ENCODE peak calls at places on chromosomes 4 and X, in four cellular contexts. T is IMR-90, V is stomach, U is dorsolateral prefrontal cortex. K is an unnamed sample.
A peak's percentile ranks its signal among the peaks of the same experiment; 100 is the strongest.

GRCh38 chr4:172899861-172900260 is 268.8 kb upstream of the GALNT7 start:
- DNase-seq in T (no peak), U (no peak), V (no peak), K (no peak)

GRCh38 chr4:3687538-3687937 is 78.6 kb upstream of the ADRA2C start:
- DNase-seq in U (no peak), V (no peak), T (no peak), K (no peak)

GRCh38 chrX:74251006-74251930 is 52.7 kb upstream of the ZCCHC13 start:
- DNase-seq in T (peak; percentile 68), V (no peak), U (no peak), K (no peak)

GRCh38 chr4:73859614-73860088 is 6.6 kb downstream of the PF4V1 start:
- DNase-seq in T (peak; percentile 88), U (no peak), V (no peak), K (no peak)

GRCh38 chrX:131633285-131633917 is 89.5 kb downstream of the OR13H1 start:
- DNase-seq in V (peak; percentile 58), U (peak; percentile 21), T (peak; percentile 41), K (no peak)

GRCh38 chrX:112785323-112785722 is 55.3 kb downstream of the AMOT start:
- DNase-seq in T (no peak), V (no peak), U (no peak), K (no peak)

GRCh38 chrX:68997461-68997860 is 167.8 kb downstream of the PJA1 start:
- DNase-seq in T (peak; percentile 22), U (no peak), V (no peak), K (no peak)

GRCh38 chr4:184387351-184387750 is 87.0 kb downstream of the IRF2 start:
- DNase-seq in V (no peak), T (no peak), U (no peak), K (no peak)

GRCh38 chr4:153010137-153010536 is 74.0 kb downstream of the FHDC1 start:
- DNase-seq in V (no peak), U (no peak), T (no peak), K (no peak)

GRCh38 chr4:55169352-55169959 is 44.1 kb upstream of the KDR start:
- DNase-seq in U (no peak), V (peak; percentile 28), T (peak; percentile 50), K (no peak)

GRCh38 chr4:179352221-179352620 is 1910.0 kb upstream of the AGA start:
- DNase-seq in U (no peak), V (no peak), T (no peak), K (no peak)

GRCh38 chr4:81833596-81833995 is 361.9 kb upstream of the RASGEF1B start:
- DNase-seq in V (no peak), T (no peak), U (no peak), K (no peak)

GRCh38 chr4:111631157-111631999 is 513.9 kb upstream of the FAM241A start:
- DNase-seq in T (peak; percentile 37), V (no peak), U (no peak), K (no peak)

GRCh38 chr4:46856347-46856746 is 52.7 kb downstream of the COX7B2 start:
- DNase-seq in T (peak; percentile 10), U (no peak), V (no peak), K (no peak)

GRCh38 chr4:187814737-187815465 is 180.7 kb upstream of the ZFP42 start:
- DNase-seq in V (no peak), U (no peak), T (peak; percentile 23), K (no peak)

GRCh38 chr4:85964298-85964697 is 395.6 kb downstream of the MAPK10 start:
- DNase-seq in T (no peak), V (no peak), U (no peak), K (no peak)

GRCh38 chr4:53192496-53192895 is 173.4 kb downstream of the SCFD2 start:
- DNase-seq in V (no peak), U (no peak), T (peak; percentile 40), K (no peak)

GRCh38 chrX:143437439-143437838 is 79.8 kb downstream of the SPANXN3 start:
- DNase-seq in U (no peak), V (no peak), T (no peak), K (no peak)

GRCh38 chrX:103919336-103919682 is 43.1 kb upstream of the TMSB15B start:
- DNase-seq in V (no peak), U (no peak), T (peak; percentile 51), K (no peak)

GRCh38 chrX:18076434-18076833 is 144.3 kb downstream of the BEND2 start:
- DNase-seq in T (no peak), V (no peak), U (no peak), K (no peak)

GRCh38 chr4:8647626-8648025 is 55.1 kb downstream of the CPZ start:
- DNase-seq in T (no peak), U (no peak), V (peak; percentile 17), K (no peak)

GRCh38 chrX:154049209-154050112 is 29.8 kb upstream of the IRAK1 start:
- DNase-seq in V (peak; percentile 39), U (no peak), T (no peak), K (no peak)

GRCh38 chr4:52096048-52096447 is 44.9 kb downstream of the SPATA18 start:
- DNase-seq in T (peak; percentile 37), U (no peak), V (no peak), K (no peak)

GRCh38 chr4:47839259-47839658 is 1.4 kb upstream of the CORIN start:
- DNase-seq in U (no peak), V (no peak), T (peak; percentile 62), K (no peak)

GRCh38 chrX:11579856-11580595 is 85.7 kb downstream of the ARHGAP6 start:
- DNase-seq in V (no peak), U (no peak), T (no peak), K (no peak)

GRCh38 chrX:24014388-24015018 is 12.5 kb downstream of the KLHL15 start:
- DNase-seq in U (no peak), T (peak; percentile 9), V (no peak), K (no peak)

GRCh38 chr4:150591284-150591874 is 9.4 kb downstream of the MAB21L2 start:
- DNase-seq in T (no peak), U (no peak), V (no peak), K (no peak)

GRCh38 chr4:41613782-41614181 is 75.8 kb downstream of the LIMCH1 start:
- DNase-seq in U (no peak), T (no peak), V (no peak), K (no peak)

GRCh38 chrX:121179972-121180371 is 132.6 kb downstream of the GLUD2 start:
- DNase-seq in U (no peak), V (no peak), T (no peak), K (no peak)

GRCh38 chr4:177687117-177687516 is 244.9 kb upstream of the AGA start:
- DNase-seq in V (no peak), U (no peak), T (no peak), K (no peak)

GRCh38 chr4:7206856-7207567 is 14.7 kb downstream of the SORCS2 start:
- DNase-seq in V (peak; percentile 64), T (peak; percentile 90), U (peak; percentile 57), K (no peak)

GRCh38 chrX:50180073-50180940 is 20.5 kb downstream of the AKAP4 start:
- DNase-seq in T (no peak), U (no peak), V (no peak), K (no peak)

GRCh38 chr4:11774346-11774745 is 345.7 kb upstream of the HS3ST1 start:
- DNase-seq in U (no peak), V (no peak), T (no peak), K (no peak)

GRCh38 chrX:47145408-47146120 is 543 bp downstream of the RBM10 start:
- DNase-seq in T (no peak), U (no peak), V (no peak), K (no peak)

GRCh38 chrX:153375571-153375970 is 25.6 kb downstream of the PNMA6E start:
- DNase-seq in U (no peak), V (no peak), T (no peak), K (no peak)

GRCh38 chrX:29090811-29091210 is 503.6 kb downstream of the IL1RAPL1 start:
- DNase-seq in V (no peak), U (no peak), T (peak; percentile 29), K (no peak)

GRCh38 chr4:6873792-6874461 is 35.7 kb upstream of the TBC1D14 start:
- DNase-seq in U (peak; percentile 75), V (peak; percentile 82), T (peak; percentile 62), K (no peak)

GRCh38 chr4:158808399-158808798 is 39.6 kb downstream of the FNIP2 start:
- DNase-seq in T (no peak), U (no peak), V (no peak), K (no peak)
- H3K27ac ChIP-seq in T (no peak overlapping the region), U (peak overlapping the region; percentile 24), V (no peak overlapping the region), K (no peak overlapping the region)

GRCh38 chr4:18980516-18981233 is 959.1 kb upstream of the LCORL start:
- DNase-seq in U (no peak), V (no peak), T (no peak), K (no peak)
- H3K27ac ChIP-seq in U (no peak overlapping the region), V (no peak overlapping the region), T (no peak overlapping the region), K (no peak overlapping the region)

DNA sequence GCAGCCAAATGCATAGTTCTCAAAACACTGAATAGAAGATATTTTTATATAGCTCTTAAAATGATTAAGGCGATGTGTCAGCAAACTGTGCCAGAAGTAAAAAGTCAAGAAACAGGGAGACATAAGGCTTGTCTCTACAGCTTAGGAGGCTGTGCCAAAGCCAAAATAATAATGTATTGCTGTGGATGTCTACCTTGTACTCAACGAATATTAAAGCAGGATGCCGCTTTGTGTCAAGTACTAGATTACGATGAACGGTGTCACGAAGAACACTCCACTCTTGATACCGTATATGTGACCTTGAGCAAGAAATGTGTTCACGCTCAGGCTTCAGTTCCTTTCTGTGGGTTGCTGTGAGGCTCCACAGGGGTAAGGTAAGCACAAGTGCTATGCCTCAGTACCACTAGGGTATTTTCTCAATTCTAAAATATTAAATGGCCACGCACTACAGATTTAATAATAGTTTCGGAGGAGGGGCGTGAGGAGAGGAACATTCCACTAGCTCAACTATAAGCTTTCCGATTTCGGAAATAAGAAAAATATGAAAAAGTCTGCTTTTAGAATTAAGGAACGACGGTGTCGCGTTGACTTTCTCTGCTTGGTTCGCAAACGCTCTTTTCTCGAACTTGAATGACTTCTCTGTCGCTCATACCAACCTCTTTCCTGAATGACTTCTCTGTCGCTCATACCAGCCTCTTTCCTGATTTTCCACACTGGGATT is 679 bp upstream of the SCOC start:
- DNase-seq in V (no peak), T (peak; percentile 13), U (no peak), K (no peak)
- H3K27ac ChIP-seq in V (peak overlapping the region; percentile 92), T (peak overlapping the region; percentile 26), U (peak overlapping the region; percentile 76), K (peak overlapping the region; percentile 81)

DNA sequence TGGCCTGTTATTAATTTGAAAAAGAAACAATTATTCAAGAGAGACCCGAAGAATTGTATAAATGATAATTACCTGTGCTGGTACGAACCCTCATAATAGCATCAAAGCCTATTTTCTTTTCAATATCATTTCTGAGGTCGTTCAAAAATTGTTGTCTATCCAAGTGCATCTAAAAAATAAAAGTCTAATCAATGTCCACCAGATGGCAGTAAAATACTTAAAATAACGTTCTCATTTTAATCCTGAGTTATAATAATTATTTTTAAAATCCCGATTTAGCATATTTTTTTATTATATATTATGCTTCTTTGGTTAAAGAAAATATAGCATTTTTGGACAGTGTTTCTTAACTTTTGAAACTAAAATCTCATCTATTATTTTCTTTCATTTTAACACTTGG is 55.7 kb downstream of the METTL14 start:
- DNase-seq in U (no peak), V (no peak), T (no peak), K (no peak)
- H3K27ac ChIP-seq in U (no peak overlapping the region), V (peak overlapping the region; percentile 64), T (no peak overlapping the region), K (peak overlapping the region; percentile 68)

GRCh38 chrX:118523920-118524319 is 28.3 kb downstream of the DOCK11 start:
- DNase-seq in V (no peak), U (no peak), T (no peak), K (no peak)
- H3K27ac ChIP-seq in V (no peak overlapping the region), U (no peak overlapping the region), T (no peak overlapping the region), K (no peak overlapping the region)